ENCODE peak calls at places on chromosomes 13 and 19, in eight cellular contexts. P is CD8-positive, alpha-beta T cell; F is PC-3; E is fibroblast of villous mesenchyme; J is Calu3; D is A549; X is astrocyte; Q is RWPE1. U is an unnamed sample.

GRCh38 chr19:17872251-17873001 is 681 bp downstream of the SLC5A5 start:
- DNase-seq in F (no peak), P (peak), D (no peak), J (no peak), Q (no peak), X (no peak), E (no peak), U (no peak)

GRCh38 chr19:55452381-55453325 is 8.8 kb downstream of the ISOC2 start:
- DNase-seq in D (peak), X (peak), Q (peak), E (peak), J (no peak), P (no peak), F (peak), U (peak)

GRCh38 chr19:5355076-5355475 is 14.5 kb upstream of the PTPRS start:
- DNase-seq in Q (no peak), J (no peak), E (no peak), P (no peak), D (no peak), X (no peak), F (peak), U (no peak)

GRCh38 chr19:12773571-12773970 is 1.8 kb downstream of the HOOK2 start:
- DNase-seq in D (peak), X (no peak), Q (peak), F (peak), E (peak), P (no peak), J (no peak), U (no peak)

GRCh38 chr19:44951179-44952159 is 3.7 kb upstream of the CLPTM1 start:
- DNase-seq in X (peak), D (peak), E (peak), J (peak), P (peak), Q (peak), F (peak), U (peak)

GRCh38 chr19:45716314-45717130 is 14.2 kb downstream of the FBXO46 start:
- DNase-seq in P (no peak), F (peak), Q (peak), E (peak), J (peak), D (peak), X (no peak), U (peak)

GRCh38 chr13:110957181-110957884 is 42.5 kb upstream of the ANKRD10 start:
- DNase-seq in Q (no peak), E (no peak), P (no peak), J (no peak), X (no peak), F (peak), D (peak), U (no peak)

GRCh38 chr19:2584002-2584401 is 108.1 kb downstream of the GADD45B start:
- DNase-seq in F (no peak), Q (no peak), D (no peak), E (no peak), X (no peak), P (no peak), J (no peak), U (no peak)

GRCh38 chr19:13068064-13068807 is 34.4 kb downstream of the LYL1 start:
- DNase-seq in D (no peak), E (no peak), X (no peak), F (no peak), P (no peak), Q (no peak), J (no peak), U (peak)

GRCh38 chr13:41520016-41520698 is 62.8 kb downstream of the RGCC start:
- DNase-seq in P (no peak), D (no peak), E (peak), Q (no peak), J (no peak), X (no peak), F (no peak), U (no peak)

GRCh38 chr13:52128714-52129700 is at the start of gene NEK5:
- DNase-seq in P (peak), X (peak), Q (peak), E (peak), F (peak), J (peak), D (peak), U (peak)

GRCh38 chr19:8340341-8341096 is 2.5 kb downstream of the KANK3 start:
- DNase-seq in Q (no peak), F (no peak), X (no peak), J (no peak), P (no peak), E (peak), D (no peak), U (peak)

DNA sequence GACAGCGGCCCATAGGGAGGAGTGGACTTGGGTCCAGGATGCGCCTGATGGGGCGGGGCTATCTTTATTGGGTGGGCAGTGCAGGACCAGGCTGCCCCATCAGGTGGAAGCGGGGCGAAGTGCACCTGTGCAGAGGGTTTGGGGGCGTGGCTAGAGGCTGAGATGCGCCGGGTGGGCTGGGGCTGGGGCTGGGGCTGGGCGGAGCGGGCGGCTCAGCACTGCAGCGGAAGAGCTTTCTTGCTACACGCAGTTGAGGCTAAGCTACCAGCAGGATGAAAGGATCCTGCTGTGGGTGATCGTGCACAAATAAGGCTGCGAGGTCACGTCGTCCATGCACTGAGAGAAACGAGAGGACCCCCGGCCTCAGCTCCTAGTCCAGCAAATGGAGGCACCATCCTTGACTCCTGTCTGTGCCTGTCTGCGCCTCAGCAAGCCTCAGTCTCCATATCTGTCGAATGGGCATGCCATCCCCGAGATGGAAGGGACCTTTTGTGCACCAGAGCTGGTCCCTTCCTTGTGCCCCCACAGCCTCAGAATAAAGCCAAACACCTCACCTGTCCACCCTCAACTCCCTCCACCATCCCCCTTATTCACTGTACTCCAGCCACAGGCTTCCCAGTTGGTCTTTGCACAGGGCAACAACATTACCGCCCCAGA is 20.9 kb upstream of the HOMER3 start:
- DNase-seq in J (no peak), P (no peak), E (no peak), D (no peak), X (no peak), F (peak), Q (no peak), U (no peak)
- TF ChIP-seq CTCF in J (no peak), P (no peak), E (no peak), D (no peak), X (no peak), F (no peak), Q (no peak), U (no peak)

DNA sequence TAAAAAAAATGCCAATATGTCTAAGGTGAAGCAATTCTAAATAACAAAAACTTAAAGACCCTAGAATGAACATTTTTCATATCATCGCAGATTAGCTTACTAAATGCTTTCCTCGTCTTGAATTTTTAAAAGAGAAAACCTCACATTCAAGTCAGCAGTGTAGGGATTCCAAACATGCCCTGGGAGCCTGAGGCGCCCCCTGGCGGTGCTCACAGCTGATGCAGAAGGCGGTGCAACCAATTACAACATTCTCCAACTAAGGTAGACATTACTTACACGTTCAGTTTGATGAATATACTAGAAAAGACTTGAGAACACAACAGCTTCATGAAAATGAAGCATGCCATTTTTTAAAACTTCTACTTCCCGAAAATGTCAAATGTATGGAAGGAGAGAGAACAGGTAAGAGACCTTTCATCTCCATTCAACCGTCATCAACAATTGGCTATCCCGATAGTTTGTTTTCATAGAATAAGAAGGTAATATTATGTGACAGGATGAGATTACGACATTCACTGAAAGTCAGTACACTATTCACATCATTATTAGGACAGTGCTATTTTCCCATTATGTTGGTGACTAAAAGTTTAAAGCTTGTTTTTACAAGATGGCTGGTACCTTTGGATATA is 304.4 kb downstream of the DCLK1 start:
- DNase-seq in X (no peak), P (no peak), F (no peak), E (no peak), J (peak), D (peak), Q (no peak), U (peak)
- TF ChIP-seq CTCF in X (no peak), P (no peak), F (peak), E (no peak), J (no peak), D (peak), Q (no peak), U (no peak)

GRCh38 chr13:35957996-35958395 is 173.2 kb downstream of the DCLK1 start:
- DNase-seq in Q (no peak), P (no peak), E (no peak), D (no peak), F (no peak), J (no peak), X (no peak), U (no peak)

GRCh38 chr13:35963982-35964665 is 167.1 kb downstream of the DCLK1 start:
- DNase-seq in F (no peak), X (no peak), D (no peak), E (no peak), Q (no peak), J (no peak), P (no peak), U (no peak)

GRCh38 chr13:35964764-35965163 is 166.4 kb downstream of the DCLK1 start:
- DNase-seq in E (peak), D (peak), Q (no peak), J (no peak), F (peak), P (no peak), X (no peak), U (no peak)

GRCh38 chr13:35961002-35961401 is 170.2 kb downstream of the DCLK1 start:
- DNase-seq in E (no peak), X (peak), F (no peak), Q (no peak), J (no peak), P (no peak), D (no peak), U (no peak)

GRCh38 chr13:35961461-35962220 is 169.5 kb downstream of the DCLK1 start:
- DNase-seq in J (no peak), Q (no peak), E (peak), X (no peak), F (peak), D (no peak), P (no peak), U (no peak)
- TF ChIP-seq CTCF in J (no peak), Q (no peak), E (peak), X (peak), F (peak), D (peak), P (no peak), U (no peak)

GRCh38 chr19:47609885-47610545 is 1.1 kb downstream of the BICRA start:
- DNase-seq in X (peak), P (peak), E (peak), J (peak), Q (peak), F (peak), D (peak), U (peak)

GRCh38 chr19:47608908-47609879 is at the start of gene BICRA:
- DNase-seq in E (peak), D (peak), Q (peak), J (peak), F (peak), X (peak), P (peak), U (peak)

GRCh38 chr19:47610546-47610894 is 1.6 kb downstream of the BICRA start:
- DNase-seq in E (no peak), P (no peak), J (no peak), X (no peak), F (no peak), D (no peak), Q (no peak), U (no peak)

GRCh38 chr19:47607564-47608073 is 1.3 kb upstream of the BICRA start:
- DNase-seq in E (no peak), Q (no peak), D (no peak), X (no peak), F (no peak), P (no peak), J (no peak), U (no peak)

DNA sequence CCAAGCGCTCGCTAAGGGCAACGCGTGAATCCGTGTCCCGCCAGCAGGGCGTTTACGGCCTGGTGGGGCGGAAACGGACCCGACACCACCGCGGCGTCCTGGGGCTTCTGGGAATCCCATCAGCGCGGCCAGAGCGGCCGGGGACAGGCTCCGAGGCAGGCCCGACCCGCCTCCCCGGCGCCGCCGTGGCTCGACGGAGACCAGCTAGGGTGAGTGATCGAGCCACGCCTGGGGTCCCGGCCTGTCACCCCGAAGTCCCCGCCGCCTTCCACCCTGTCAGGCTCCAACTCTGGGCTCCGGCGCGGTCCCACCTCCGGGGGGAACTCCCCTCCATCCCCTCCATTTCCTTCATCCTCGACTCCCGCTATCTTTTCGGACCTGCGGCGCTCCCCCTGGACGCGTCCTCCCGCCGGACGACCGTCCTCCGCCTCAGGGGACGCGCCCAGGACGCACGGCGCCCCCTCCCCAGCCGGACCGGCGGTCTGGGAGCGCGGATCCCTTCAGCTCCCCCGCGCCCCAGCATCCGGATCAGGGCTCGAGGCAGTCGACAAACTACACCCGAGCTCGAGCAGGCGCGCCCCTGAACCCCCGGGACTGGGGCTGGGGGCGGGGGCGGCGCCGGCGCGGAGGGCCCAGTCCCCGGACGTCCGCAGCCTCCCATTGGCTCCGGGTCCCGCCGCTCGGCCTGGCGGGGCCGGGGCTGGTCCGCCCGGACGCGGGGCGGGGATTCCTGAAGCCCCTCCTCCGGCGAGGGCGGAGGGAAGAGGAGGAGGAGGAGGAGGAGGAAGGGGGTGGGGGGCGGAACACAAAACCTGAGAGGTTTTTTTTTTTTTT is 643 bp upstream of the BICRA start:
- DNase-seq in F (peak), P (peak), X (peak), J (peak), E (peak), D (peak), Q (peak), U (peak)
- TF ChIP-seq CTCF in F (peak), P (no peak), X (no peak), J (no peak), E (peak), D (no peak), Q (no peak), U (peak)

GRCh38 chr13:26726684-26727083 is 33.9 kb downstream of the GPR12 start:
- DNase-seq in Q (no peak), F (no peak), J (no peak), E (no peak), D (no peak), X (no peak), P (no peak), U (no peak)
- TF ChIP-seq CTCF in Q (no peak), F (no peak), J (no peak), E (no peak), D (no peak), X (no peak), P (no peak), U (no peak)